ENCODE peak calls at places on chromosomes 2 and 18, in five cellular contexts. O, F, G, N and P are unnamed samples.

GRCh38 chr2:219769044-219770030 is 141.9 kb downstream of the SLC4A3 start:
- DNase-seq in N (no peak), O (no peak), F (peak; percentile 34), G (peak; percentile 59), P (no peak)

GRCh38 chr2:139048017-139048416 is 267.8 kb upstream of the NXPH2 start:
- DNase-seq in F (no peak), O (no peak), N (no peak), G (no peak), P (no peak)

GRCh38 chr18:49656098-49656591 is 94.3 kb downstream of the LIPG start:
- DNase-seq in G (peak; percentile 97), O (no peak), F (no peak), N (peak; percentile 87), P (peak; percentile 86)

GRCh38 chr2:51717318-51717717 is 685.4 kb upstream of the NRXN1 start:
- DNase-seq in N (peak; percentile 3), O (no peak), G (peak; percentile 91), F (no peak), P (no peak)

GRCh38 chr18:35076556-35076955 is 35.3 kb downstream of the MAPRE2 start:
- DNase-seq in G (peak; percentile 93), N (peak; percentile 91), F (no peak), O (no peak), P (no peak)

GRCh38 chr2:86368181-86368824 is 30.9 kb upstream of the REEP1 start:
- DNase-seq in F (peak; percentile 21), N (peak; percentile 41), G (peak; percentile 20), O (peak; percentile 6), P (peak; percentile 71)

GRCh38 chr18:37742436-37742835 is 176.8 kb upstream of the CELF4 start:
- DNase-seq in G (no peak), O (no peak), N (no peak), F (no peak), P (no peak)

GRCh38 chr2:29060491-29060890 is 13.8 kb downstream of the PCARE start:
- DNase-seq in N (no peak), G (no peak), O (no peak), F (no peak), P (no peak)

GRCh38 chr2:150681120-150681796 is 193.8 kb upstream of the RND3 start:
- DNase-seq in N (no peak), G (peak; percentile 92), F (no peak), O (no peak), P (peak; percentile 6)

GRCh38 chr2:144331652-144332355 is 188.1 kb downstream of the ZEB2 start:
- DNase-seq in G (peak; percentile 15), N (peak; percentile 88), O (no peak), F (no peak), P (peak; percentile 83)

GRCh38 chr2:102049756-102050443 is 58.1 kb downstream of the IL1R2 start:
- DNase-seq in F (peak; percentile 67), O (no peak), G (peak; percentile 16), N (no peak), P (no peak)

GRCh38 chr2:210617732-210618330 is 61.4 kb downstream of the CPS1 start:
- DNase-seq in F (no peak), O (no peak), G (peak; percentile 32), N (peak; percentile 4), P (peak; percentile 30)

GRCh38 chr2:32136097-32136496 is 29.6 kb upstream of the SLC30A6 start:
- DNase-seq in O (no peak), F (no peak), N (peak; percentile 9), G (peak; percentile 65), P (peak; percentile 49)

GRCh38 chr2:162327134-162327769 is 8.8 kb upstream of the IFIH1 start:
- DNase-seq in G (no peak), N (no peak), O (no peak), F (no peak), P (peak; percentile 37)

GRCh38 chr18:70683263-70683662 is 394.4 kb downstream of the SOCS6 start:
- DNase-seq in G (no peak), F (no peak), O (no peak), N (no peak), P (no peak)

GRCh38 chr2:29650634-29651097 is 270.7 kb downstream of the ALK start:
- DNase-seq in O (no peak), G (no peak), N (no peak), F (no peak), P (no peak)

GRCh38 chr2:177586154-177586553 is 193.6 kb downstream of the AGPS start:
- DNase-seq in N (no peak), F (no peak), G (no peak), O (no peak), P (no peak)

GRCh38 chr2:155368934-155369333 is 670.4 kb downstream of the KCNJ3 start:
- DNase-seq in N (no peak), F (no peak), O (no peak), G (peak; percentile 4), P (peak; percentile 34)

GRCh38 chr2:129035992-129036391 is 717.3 kb upstream of the HS6ST1 start:
- DNase-seq in N (no peak), O (no peak), F (no peak), G (no peak), P (no peak)

GRCh38 chr2:126315840-126316239 is 340.1 kb upstream of the GYPC start:
- DNase-seq in N (no peak), O (no peak), G (no peak), F (no peak), P (no peak)

GRCh38 chr2:579351-579886 is 97.8 kb downstream of the TMEM18 start:
- DNase-seq in O (no peak), N (no peak), F (no peak), G (no peak), P (no peak)

GRCh38 chr18:36354989-36355388 is 57.5 kb downstream of the FHOD3 start:
- DNase-seq in O (no peak), F (peak; percentile 48), N (no peak), G (peak; percentile 78), P (no peak)

GRCh38 chr2:180174580-180174979 is 167.5 kb upstream of the CWC22 start:
- DNase-seq in N (no peak), O (no peak), G (no peak), F (no peak), P (no peak)

GRCh38 chr18:48455555-48456478 is 46.6 kb upstream of the ZBTB7C start:
- DNase-seq in F (no peak), G (peak; percentile 99), N (peak; percentile 97), O (peak; percentile 38), P (peak; percentile 38)

GRCh38 chr2:203282101-203282500 is 43.3 kb downstream of the CYP20A1 start:
- DNase-seq in O (no peak), G (no peak), N (no peak), F (no peak), P (no peak)

GRCh38 chr2:158024288-158024898 is 77.3 kb upstream of the UPP2 start:
- DNase-seq in G (peak; percentile 18), N (peak; percentile 34), F (peak; percentile 35), O (peak; percentile 9), P (peak; percentile 24)

GRCh38 chr18:68769423-68769822 is 28.5 kb upstream of the CCDC102B start:
- DNase-seq in G (no peak), F (peak; percentile 33), N (no peak), O (no peak), P (no peak)

GRCh38 chr2:173107629-173108022 is 32.0 kb downstream of the MAP3K20 start:
- DNase-seq in F (no peak), O (no peak), G (no peak), N (no peak), P (no peak)

GRCh38 chr2:207122914-207123744 is 42.6 kb downstream of the KLF7 start:
- DNase-seq in N (peak; percentile 64), F (no peak), O (no peak), G (peak; percentile 40), P (no peak)

GRCh38 chr18:65735166-65735565 is 15.6 kb upstream of the CDH7 start:
- DNase-seq in N (no peak), O (no peak), F (no peak), G (no peak), P (no peak)

GRCh38 chr18:65906621-65907034 is 155.8 kb downstream of the CDH7 start:
- DNase-seq in O (no peak), F (no peak), N (no peak), G (no peak), P (no peak)

GRCh38 chr2:240251848-240252190 is 111.4 kb upstream of the OTOS start:
- DNase-seq in N (no peak), O (no peak), F (no peak), G (no peak), P (no peak)

GRCh38 chr2:38296381-38296780 is 80.7 kb downstream of the ATL2 start:
- DNase-seq in O (no peak), N (no peak), G (no peak), F (no peak), P (no peak)
- H3K4me1 ChIP-seq in O (no peaks in the 10 kb centered on the region), N (peaks cover 35% of the 10 kb centered on the region), G (no peaks in the 10 kb centered on the region), F (peaks cover 1% of the 10 kb centered on the region), P (no peaks in the 10 kb centered on the region)

GRCh38 chr2:201130524-201131186 is 14.7 kb downstream of the CFLAR start:
- DNase-seq in N (peak; percentile 86), O (peak; percentile 43), G (peak; percentile 94), F (no peak), P (no peak)
- H3K4me1 ChIP-seq in N (peaks cover 79% of the 10 kb centered on the region), O (peaks cover 68% of the 10 kb centered on the region), G (peaks cover 27% of the 10 kb centered on the region), F (peaks cover 87% of the 10 kb centered on the region), P (peaks cover 30% of the 10 kb centered on the region)

GRCh38 chr2:37148325-37148724 is 8.5 kb downstream of the EIF2AK2 start:
- DNase-seq in G (no peak), N (no peak), O (no peak), F (no peak), P (no peak)

GRCh38 chr2:37149626-37150322 is 7.0 kb downstream of the EIF2AK2 start:
- DNase-seq in O (no peak), F (no peak), N (no peak), G (no peak), P (no peak)

GRCh38 chr2:37142546-37142945 is 14.2 kb downstream of the EIF2AK2 start:
- DNase-seq in O (no peak), G (no peak), N (no peak), F (no peak), P (no peak)

GRCh38 chr2:37146062-37146461 is 10.7 kb downstream of the EIF2AK2 start:
- DNase-seq in N (no peak), F (no peak), G (no peak), O (no peak), P (no peak)

GRCh38 chr2:37143986-37144385 is 12.8 kb downstream of the EIF2AK2 start:
- DNase-seq in N (peak; percentile 11), O (no peak), F (no peak), G (peak; percentile 25), P (no peak)
- H3K4me1 ChIP-seq in N (peaks cover 11% of the 10 kb centered on the region), O (no peaks in the 10 kb centered on the region), F (no peaks in the 10 kb centered on the region), G (no peaks in the 10 kb centered on the region), P (no peaks in the 10 kb centered on the region)

GRCh38 chr18:45156941-45157340 is 458.3 kb upstream of the SLC14A2 start:
- DNase-seq in N (no peak), G (peak; percentile 26), F (no peak), O (no peak), P (no peak)
- H3K4me1 ChIP-seq in N (no peaks in the 10 kb centered on the region), G (no peaks in the 10 kb centered on the region), F (no peaks in the 10 kb centered on the region), O (no peaks in the 10 kb centered on the region), P (no peaks in the 10 kb centered on the region)

DNA sequence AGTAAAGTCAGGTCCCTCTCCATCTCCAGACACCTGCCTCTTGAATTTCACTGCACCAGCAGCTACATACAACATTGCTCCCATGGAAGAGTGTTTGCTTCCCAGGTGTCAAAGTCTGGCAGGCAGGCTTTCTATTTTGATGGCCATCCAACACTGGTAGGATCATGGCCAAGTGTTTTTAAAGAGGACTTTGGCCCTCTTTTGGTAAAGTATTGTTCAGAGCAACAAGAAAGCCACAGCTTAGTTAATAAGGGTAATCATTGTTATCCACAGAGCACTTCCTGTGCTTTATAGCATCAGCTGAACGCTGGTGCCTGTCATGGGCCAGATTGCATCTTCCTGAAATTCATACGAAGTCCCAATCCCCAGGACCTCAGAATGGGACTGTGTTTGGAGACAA is 133.2 kb downstream of the NCK2 start:
- DNase-seq in F (no peak), G (no peak), N (no peak), O (no peak), P (no peak)
- H3K4me1 ChIP-seq in F (peaks cover 9% of the 10 kb centered on the region), G (peaks cover 3% of the 10 kb centered on the region), N (peaks cover 16% of the 10 kb centered on the region), O (peaks cover 49% of the 10 kb centered on the region), P (peaks cover 19% of the 10 kb centered on the region)